ENCODE peak calls at places on chromosomes 7 and 10, in five cellular contexts. J, D, W, Y and U are unnamed samples.

GRCh38 chr7:69761290-69761922 is 163.1 kb downstream of the AUTS2 start:
- DNase-seq in J (no peak), D (no peak), W (no peak), Y (no peak), U (no peak)

GRCh38 chr7:52639981-52640380 is 395.5 kb upstream of the POM121L12 start:
- DNase-seq in J (peak; percentile 93), D (no peak), W (peak; percentile 65), Y (no peak), U (peak; percentile 29)

GRCh38 chr10:112241651-112242341 is 41.4 kb upstream of the TECTB start:
- DNase-seq in J (no peak), D (no peak), W (no peak), Y (no peak), U (no peak)

GRCh38 chr10:100008708-100009282 is 952 bp downstream of the DNMBP start:
- DNase-seq in J (peak; percentile 34), D (no peak), W (no peak), Y (no peak), U (no peak)

GRCh38 chr7:1093506-1093850 is 5.6 kb downstream of the GPER1 start:
- DNase-seq in J (no peak), D (no peak), W (no peak), Y (no peak), U (no peak)

GRCh38 chr10:73340121-73340520 is 18.5 kb downstream of the CFAP70 start:
- DNase-seq in J (no peak), D (no peak), W (no peak), Y (no peak), U (no peak)

GRCh38 chr7:131495679-131496498 is 60.5 kb downstream of the PODXL start:
- DNase-seq in J (no peak), D (no peak), W (no peak), Y (no peak), U (no peak)

GRCh38 chr10:125020386-125020785 is 78.5 kb downstream of the ZRANB1 start:
- DNase-seq in J (no peak), D (no peak), W (no peak), Y (no peak), U (no peak)

GRCh38 chr10:124524991-124525653 is 63.5 kb downstream of the LHPP start:
- DNase-seq in J (no peak), D (no peak), W (no peak), Y (no peak), U (no peak)

GRCh38 chr7:19464241-19464640 is 244.6 kb downstream of the POLR1F start:
- DNase-seq in J (peak; percentile 6), D (no peak), W (no peak), Y (no peak), U (no peak)

GRCh38 chr7:127080576-127080975 is 172.2 kb downstream of the GRM8 start:
- DNase-seq in J (no peak), D (no peak), W (no peak), Y (no peak), U (no peak)

GRCh38 chr10:123796736-123797135 is 94.9 kb downstream of the CPXM2 start:
- DNase-seq in J (no peak), D (peak; percentile 69), W (no peak), Y (no peak), U (no peak)

GRCh38 chr10:88672041-88672440 is 7.8 kb downstream of the LIPF start:
- DNase-seq in J (no peak), D (no peak), W (peak; percentile 56), Y (no peak), U (peak; percentile 78)

GRCh38 chr7:68162712-68163111 is 1166.1 kb downstream of the TYW1 start:
- DNase-seq in J (no peak), D (no peak), W (no peak), Y (no peak), U (no peak)

GRCh38 chr10:13790196-13790595 is 203.4 kb downstream of the PRPF18 start:
- DNase-seq in J (no peak), D (no peak), W (no peak), Y (no peak), U (no peak)

GRCh38 chr7:158432369-158433270 is 155.0 kb downstream of the PTPRN2 start:
- DNase-seq in J (peak; percentile 43), D (no peak), W (peak; percentile 76), Y (no peak), U (peak; percentile 9)

GRCh38 chr7:139509535-139509934 is 13.9 kb upstream of the CLEC2L start:
- DNase-seq in J (no peak), D (no peak), W (no peak), Y (no peak), U (no peak)

GRCh38 chr7:125828153-125828690 is 898.6 kb upstream of the POT1 start:
- DNase-seq in J (peak; percentile 63), D (no peak), W (no peak), Y (no peak), U (no peak)

GRCh38 chr7:48587475-48587874 is 336.9 kb upstream of the CDC14C start:
- DNase-seq in J (no peak), D (no peak), W (no peak), Y (no peak), U (no peak)

GRCh38 chr10:22494007-22494406 is 148.7 kb downstream of the SPAG6 start:
- DNase-seq in J (no peak), D (no peak), W (no peak), Y (no peak), U (no peak)

GRCh38 chr7:155017834-155018233 is 14.9 kb upstream of the PAXIP1 start:
- DNase-seq in J (no peak), D (no peak), W (no peak), Y (no peak), U (no peak)

GRCh38 chr7:136956232-136956631 is 87.8 kb downstream of the CHRM2 start:
- DNase-seq in J (peak; percentile 73), D (no peak), W (no peak), Y (peak; percentile 44), U (no peak)

GRCh38 chr10:68083953-68084352 is 8.9 kb upstream of the HERC4 start:
- DNase-seq in J (no peak), D (no peak), W (no peak), Y (no peak), U (no peak)

GRCh38 chr7:66183700-66184099 is 21.4 kb upstream of the TPST1 start:
- DNase-seq in J (peak; percentile 59), D (no peak), W (peak; percentile 59), Y (peak; percentile 58), U (no peak)

GRCh38 chr7:98956469-98956868 is 78.1 kb downstream of the TRRAP start:
- DNase-seq in J (no peak), D (no peak), W (no peak), Y (no peak), U (no peak)

GRCh38 chr7:55132890-55133551 is 114.2 kb downstream of the EGFR start:
- DNase-seq in J (peak; percentile 99), D (peak; percentile 95), W (peak; percentile 97), Y (peak; percentile 98), U (peak; percentile 99)

GRCh38 chr10:48745662-48746245 is 61.1 kb downstream of the WDFY4 start:
- DNase-seq in J (no peak), D (peak; percentile 65), W (no peak), Y (no peak), U (no peak)

GRCh38 chr10:25631471-25631870 is 302.6 kb upstream of the MYO3A start:
- DNase-seq in J (no peak), D (no peak), W (no peak), Y (no peak), U (no peak)

GRCh38 chr10:35208536-35208935 is 81.9 kb downstream of the CREM start:
- DNase-seq in J (no peak), D (no peak), W (no peak), Y (no peak), U (no peak)

GRCh38 chr10:102418612-102419560 is at the start of gene PSD:
- DNase-seq in J (no peak), D (no peak), W (no peak), Y (no peak), U (no peak)

GRCh38 chr10:131786756-131787605 is 113.8 kb upstream of the PPP2R2D start:
- DNase-seq in J (peak; percentile 14), D (no peak), W (no peak), Y (peak; percentile 0), U (no peak)

GRCh38 chr10:1050145-1050544 is 1.2 kb upstream of the IDI1 start:
- DNase-seq in J (no peak), D (no peak), W (no peak), Y (no peak), U (no peak)

GRCh38 chr7:21365866-21366624 is 61.8 kb upstream of the SP4 start:
- DNase-seq in J (peak; percentile 30), D (no peak), W (peak; percentile 35), Y (no peak), U (no peak)

GRCh38 chr7:145398758-145399157 is 562.9 kb upstream of the TPK1 start:
- DNase-seq in J (peak; percentile 50), D (no peak), W (no peak), Y (no peak), U (no peak)
- TF ChIP-seq CTCF in J (no peak), D (no peak), W (no peak), Y (no peak), U (no peak)

DNA sequence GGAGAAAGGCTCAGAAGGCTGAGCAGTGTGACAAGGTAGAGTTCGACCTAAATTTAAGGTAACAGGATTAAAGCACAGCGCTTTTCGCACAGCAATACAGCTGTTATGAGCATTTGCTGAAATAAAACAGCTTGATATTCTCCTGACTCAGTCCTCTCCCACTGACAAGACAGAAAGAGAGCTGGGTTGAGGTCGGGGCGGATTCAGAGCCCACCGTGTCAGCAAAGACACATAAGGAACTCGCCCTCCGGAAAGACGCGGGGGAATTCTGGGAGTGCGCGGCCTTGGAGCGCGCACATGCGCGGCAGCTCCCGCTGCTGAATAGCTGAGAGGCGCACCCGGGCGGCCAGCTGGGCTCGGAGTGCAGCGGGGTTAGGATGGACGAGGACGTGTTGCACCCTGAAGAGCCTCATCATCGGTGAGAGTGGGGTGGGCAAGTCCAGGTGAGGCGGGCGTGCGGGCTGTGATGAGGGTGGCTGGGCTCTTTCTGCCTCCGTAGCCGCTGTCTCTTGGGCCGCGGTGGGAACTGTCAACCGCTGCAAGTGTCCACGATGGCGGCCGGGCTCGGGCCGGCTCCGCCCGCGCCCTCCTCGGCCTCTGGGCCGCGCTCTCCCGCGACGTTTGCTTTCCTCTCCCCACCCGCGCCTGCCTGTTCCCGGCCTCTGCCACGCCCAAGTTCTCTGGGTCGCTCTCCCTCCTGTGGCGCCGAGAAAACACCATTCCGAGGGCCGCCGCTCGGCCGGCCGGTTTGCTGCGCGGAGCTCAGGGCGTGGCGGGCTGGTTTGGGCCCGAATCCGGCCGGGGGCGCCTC is 120.6 kb downstream of the LYZL1 start:
- DNase-seq in J (peak; percentile 68), D (no peak), W (no peak), Y (no peak), U (no peak)
- TF ChIP-seq CTCF in J (no peak), D (no peak), W (no peak), Y (peak; percentile 3), U (no peak)

GRCh38 chr7:50594734-50595537 is 29.7 kb upstream of the DDC start:
- DNase-seq in J (no peak), D (no peak), W (no peak), Y (no peak), U (no peak)

GRCh38 chr7:50592940-50593339 is 27.7 kb upstream of the DDC start:
- DNase-seq in J (no peak), D (no peak), W (no peak), Y (no peak), U (no peak)

GRCh38 chr7:50596484-50596883 is 31.3 kb upstream of the DDC start:
- DNase-seq in J (no peak), D (no peak), W (no peak), Y (no peak), U (no peak)

GRCh38 chr7:50594136-50594535 is 28.9 kb upstream of the DDC start:
- DNase-seq in J (no peak), D (no peak), W (no peak), Y (no peak), U (no peak)

GRCh38 chr7:50595538-50596102 is 30.4 kb upstream of the DDC start:
- DNase-seq in J (peak; percentile 46), D (no peak), W (no peak), Y (no peak), U (no peak)
- TF ChIP-seq CTCF in J (peak; percentile 73), D (no peak), W (peak; percentile 46), Y (peak; percentile 47), U (peak; percentile 62)

GRCh38 chr7:129493555-129493954 is 8.8 kb upstream of the SMKR1 start:
- DNase-seq in J (no peak), D (no peak), W (no peak), Y (no peak), U (no peak)
- TF ChIP-seq CTCF in J (peak; percentile 25), D (no peak), W (peak; percentile 10), Y (peak; percentile 38), U (peak; percentile 41)